ENCODE peak calls at places on chromosomes 5 and 9, in seven cellular contexts. Y is lower lobe of right lung, H is HepG2, I is left lung, K is endodermal cell, J is ovary, R is OCI-LY7. B is an unnamed sample. For H3K4me1, the result is how much of the 10 kb centered on the place peaks cover.

GRCh38 chr5:66882592-66883227 is 286.5 kb downstream of the MAST4 start:
- DNase-seq in I (no peak), H (no peak), J (no peak), K (no peak), Y (no peak), R (no peak), B (no peak)

GRCh38 chr9:35488019-35488418 is 1.9 kb upstream of the RUSC2 start:
- DNase-seq in I (no peak), K (no peak), R (no peak), J (no peak), Y (no peak), H (no peak), B (no peak)

GRCh38 chr9:131266301-131267229 is 9.7 kb downstream of the FAM78A start:
- DNase-seq in I (no peak), R (no peak), H (no peak), J (peak), Y (no peak), K (no peak), B (peak)

GRCh38 chr9:86021166-86021565 is 78.2 kb downstream of the GOLM1 start:
- DNase-seq in K (no peak), I (no peak), J (no peak), Y (no peak), H (no peak), R (no peak), B (no peak)

GRCh38 chr5:135264451-135265445 is 134.3 kb downstream of the MACROH2A1 start:
- DNase-seq in K (no peak), J (no peak), I (no peak), Y (no peak), H (no peak), R (no peak), B (no peak)

GRCh38 chr9:124293712-124294504 is 36.2 kb downstream of the NEK6 start:
- DNase-seq in K (no peak), R (peak), Y (no peak), J (no peak), I (no peak), H (no peak), B (no peak)

GRCh38 chr5:9455826-9456434 is 89.9 kb downstream of the SEMA5A start:
- DNase-seq in H (no peak), Y (no peak), K (peak), I (no peak), J (no peak), R (no peak), B (no peak)

GRCh38 chr9:70556736-70557135 is 142.3 kb upstream of the KLF9 start:
- DNase-seq in I (no peak), R (no peak), J (no peak), K (no peak), Y (no peak), H (no peak), B (no peak)

GRCh38 chr5:111999286-111999685 is 242.3 kb upstream of the NREP start:
- DNase-seq in I (no peak), K (no peak), H (no peak), J (no peak), R (no peak), Y (no peak), B (no peak)

GRCh38 chr5:82183828-82184227 is 94.3 kb downstream of the RPS23 start:
- DNase-seq in K (no peak), R (no peak), I (no peak), H (no peak), J (no peak), Y (no peak), B (no peak)

GRCh38 chr5:6812800-6813731 is 99.8 kb downstream of the TENT4A start:
- DNase-seq in I (no peak), K (no peak), R (no peak), Y (no peak), H (no peak), J (peak), B (no peak)

GRCh38 chr5:149345892-149346222 is 558 bp downstream of the GRPEL2 start:
- DNase-seq in Y (no peak), R (peak), I (no peak), K (no peak), J (no peak), H (no peak), B (no peak)

GRCh38 chr9:120735009-120735408 is 20.7 kb upstream of the MEGF9 start:
- DNase-seq in H (no peak), K (no peak), R (no peak), I (no peak), J (no peak), Y (no peak), B (no peak)

GRCh38 chr9:20597862-20598261 is 24.4 kb downstream of the MLLT3 start:
- DNase-seq in H (no peak), R (no peak), K (no peak), J (no peak), Y (no peak), I (no peak), B (no peak)

GRCh38 chr5:24854350-24854749 is 209.6 kb upstream of the CDH10 start:
- DNase-seq in R (no peak), H (no peak), I (no peak), Y (no peak), K (no peak), J (no peak), B (no peak)

GRCh38 chr9:125807065-125807464 is 59.9 kb downstream of the PBX3 start:
- DNase-seq in J (no peak), Y (no peak), I (no peak), R (no peak), H (no peak), K (no peak), B (no peak)

GRCh38 chr5:133508845-133509741 is 103.2 kb downstream of the FSTL4 start:
- DNase-seq in R (no peak), H (no peak), J (no peak), K (peak), Y (no peak), I (no peak), B (no peak)

GRCh38 chr5:180910182-180910581 is 11.2 kb downstream of the BTNL8 start:
- DNase-seq in I (no peak), R (no peak), K (no peak), J (no peak), H (no peak), Y (no peak), B (no peak)

GRCh38 chr5:169945831-169946261 is 34.4 kb downstream of the INSYN2B start:
- DNase-seq in J (peak), H (no peak), R (no peak), Y (peak), K (peak), I (peak), B (no peak)

GRCh38 chr9:104374711-104375110 is 129.4 kb upstream of the OR13F1 start:
- DNase-seq in Y (no peak), R (no peak), H (no peak), J (no peak), I (no peak), K (no peak), B (no peak)

GRCh38 chr5:179272326-179273073 is 72.8 kb downstream of the ADAMTS2 start:
- DNase-seq in J (peak), Y (peak), H (no peak), K (peak), R (no peak), I (peak), B (peak)

GRCh38 chr5:96243862-96244261 is 189.2 kb downstream of the PCSK1 start:
- DNase-seq in J (no peak), Y (no peak), I (no peak), H (no peak), K (no peak), R (no peak), B (no peak)
- H3K4me1 ChIP-seq in J (under half), Y (under half), I (under half), H (half or more), K (under half), R (under half), B (under half)

GRCh38 chr5:2587189-2588031 is 164.1 kb downstream of the IRX2 start:
- DNase-seq in I (no peak), J (no peak), H (no peak), K (peak), Y (no peak), R (no peak), B (no peak)

GRCh38 chr5:2582507-2582906 is 169.0 kb downstream of the IRX2 start:
- DNase-seq in H (no peak), R (no peak), K (peak), Y (no peak), I (no peak), J (no peak), B (no peak)

GRCh38 chr5:2584579-2584978 is 166.9 kb downstream of the IRX2 start:
- DNase-seq in H (no peak), K (no peak), I (no peak), J (no peak), R (no peak), Y (no peak), B (no peak)

GRCh38 chr5:2582106-2582505 is 169.4 kb downstream of the IRX2 start:
- DNase-seq in Y (no peak), K (peak), H (no peak), I (no peak), R (no peak), J (no peak), B (no peak)

DNA sequence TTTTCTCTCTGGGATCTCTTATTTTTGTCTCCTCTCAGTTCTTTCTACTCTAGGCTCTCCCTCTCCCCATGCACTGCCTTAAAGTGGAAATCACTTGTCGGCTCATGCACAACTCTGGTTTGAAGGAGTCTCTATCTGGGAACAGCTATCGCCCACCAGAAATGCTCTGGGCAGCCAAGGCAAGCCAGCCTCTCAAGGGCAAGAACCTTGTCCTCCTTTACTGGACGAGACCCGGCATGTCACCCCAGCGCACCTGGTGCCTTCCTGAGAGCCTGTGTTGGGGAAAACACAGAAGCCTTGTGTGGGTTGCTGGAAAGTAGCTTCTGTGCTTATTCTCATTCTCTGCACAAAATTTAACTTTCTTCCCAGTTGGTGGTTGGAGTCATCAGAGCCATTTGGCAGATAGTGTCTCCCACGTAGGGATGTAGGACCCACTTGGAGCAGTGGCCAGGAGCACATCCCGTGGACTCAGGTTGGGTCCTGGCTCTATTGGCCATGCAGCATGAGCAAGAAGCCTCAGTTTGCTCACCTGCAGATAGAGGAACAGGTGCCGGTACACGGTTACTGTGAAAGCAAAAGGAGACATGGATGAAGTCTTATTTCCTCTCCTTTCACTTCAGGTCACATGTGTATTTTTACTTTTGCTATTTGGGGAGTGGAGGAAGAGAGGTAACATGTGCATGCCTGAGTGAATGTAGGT is 165.3 kb downstream of the IRX2 start:
- DNase-seq in Y (no peak), I (no peak), K (peak), H (no peak), R (no peak), J (no peak), B (no peak)
- H3K4me1 ChIP-seq in Y (under half), I (under half), K (under half), H (under half), R (under half), J (under half), B (under half)

GRCh38 chr9:110192531-110193326 is 15.2 kb downstream of the C9orf152 start:
- DNase-seq in R (no peak), K (no peak), H (no peak), J (peak), I (no peak), Y (no peak), B (no peak)

GRCh38 chr9:110189001-110189400 is 19.0 kb downstream of the C9orf152 start:
- DNase-seq in I (peak), H (peak), Y (peak), J (peak), R (peak), K (no peak), B (no peak)

GRCh38 chr9:110187126-110187525 is 20.8 kb downstream of the C9orf152 start:
- DNase-seq in I (no peak), H (no peak), J (no peak), Y (no peak), R (no peak), K (no peak), B (no peak)

GRCh38 chr9:110189559-110190311 is 18.2 kb downstream of the C9orf152 start:
- DNase-seq in I (no peak), Y (no peak), H (no peak), J (no peak), R (no peak), K (no peak), B (no peak)

DNA sequence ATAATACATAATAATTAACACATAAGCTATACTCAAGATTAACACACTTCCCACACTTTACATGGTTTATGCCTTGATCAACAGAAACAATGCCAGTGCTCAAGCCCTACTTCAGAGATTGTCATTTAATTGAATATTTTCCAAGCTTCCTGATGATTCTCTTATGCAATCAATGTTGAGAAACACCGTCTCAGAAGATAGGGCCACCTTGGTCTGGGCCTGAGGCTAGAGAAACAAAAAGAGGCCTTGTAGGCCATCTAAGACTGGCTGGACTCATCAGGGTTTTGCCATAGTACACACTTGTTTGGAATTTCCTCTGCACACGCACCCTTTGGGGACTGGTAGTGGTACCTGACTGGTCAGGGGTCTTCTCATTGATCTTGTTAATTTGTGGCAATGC is 16.3 kb downstream of the C9orf152 start:
- DNase-seq in J (no peak), Y (no peak), K (no peak), R (no peak), I (no peak), H (no peak), B (no peak)
- H3K4me1 ChIP-seq in J (under half), Y (half or more), K (under half), R (under half), I (under half), H (half or more), B (under half)

DNA sequence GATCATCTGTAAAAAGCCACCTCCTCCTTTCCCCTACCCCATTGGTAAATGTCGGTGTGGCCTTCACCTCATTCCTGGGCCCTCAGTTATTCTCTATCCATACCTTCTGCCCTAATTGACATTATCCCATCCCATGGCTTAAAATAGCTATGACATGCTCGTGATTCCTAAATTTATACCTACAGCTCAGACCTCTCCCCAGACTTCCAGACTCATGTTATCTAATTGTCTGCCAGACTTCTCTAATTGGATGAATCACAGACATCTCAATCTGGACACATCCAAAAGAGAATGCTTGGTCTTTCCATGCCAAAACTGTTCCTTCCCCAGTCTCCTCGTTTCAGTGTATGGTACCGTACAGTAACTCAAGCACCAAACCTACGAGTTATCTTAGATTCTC is 113.0 kb upstream of the GPR151 start:
- DNase-seq in I (no peak), K (no peak), H (no peak), R (no peak), Y (no peak), J (no peak), B (no peak)
- H3K4me1 ChIP-seq in I (under half), K (under half), H (under half), R (under half), Y (under half), J (under half), B (under half)

B was measured in spleen.